ENCODE peak calls at places on chromosome 22, in eight cellular contexts. H is prostate gland, W is mesendoderm, V is lung, C is mucosa of descending colon, K is stomach, M is H9, N is psoas muscle. Q is an unnamed sample. For H3K4me1, the result is how much of the 10 kb centered on the place peaks cover.

GRCh38 chr22:45425531-45426265 is 12.2 kb downstream of the RIBC2 start:
- DNase-seq in C (no peak), W (no peak), K (no peak), M (no peak), N (peak), H (no peak), V (no peak), Q (no peak)

GRCh38 chr22:50536231-50536630 is 6.4 kb upstream of the TYMP start:
- DNase-seq in K (no peak), N (no peak), C (no peak), V (no peak), M (no peak), W (no peak), H (no peak), Q (no peak)

GRCh38 chr22:28629420-28630184 is 50.0 kb downstream of the TTC28 start:
- DNase-seq in H (no peak), V (no peak), N (no peak), C (no peak), M (no peak), W (peak), K (no peak), Q (peak)

GRCh38 chr22:47592791-47593190 is 830.3 kb downstream of the TBC1D22A start:
- DNase-seq in H (no peak), K (peak), W (no peak), N (peak), V (no peak), M (no peak), C (no peak), Q (no peak)

GRCh38 chr22:37943471-37944198 is 9.8 kb downstream of the C22orf23 start:
- DNase-seq in H (peak), K (no peak), C (no peak), M (no peak), V (no peak), N (no peak), W (no peak), Q (no peak)

GRCh38 chr22:45284705-45285305 is at the start of gene UPK3A:
- DNase-seq in M (peak), W (peak), C (peak), H (peak), N (peak), V (peak), K (peak), Q (peak)

GRCh38 chr22:23626286-23626975 is 5.7 kb downstream of the DRICH1 start:
- DNase-seq in M (no peak), V (no peak), K (no peak), W (no peak), C (no peak), H (no peak), N (no peak), Q (no peak)

GRCh38 chr22:46084943-46085830 is 65.1 kb upstream of the PPARA start:
- DNase-seq in K (peak), N (peak), M (no peak), V (peak), C (peak), W (no peak), H (peak), Q (no peak)

GRCh38 chr22:46065733-46066454 is 84.4 kb upstream of the PPARA start:
- DNase-seq in C (no peak), H (no peak), K (no peak), V (no peak), N (no peak), M (no peak), W (no peak), Q (no peak)

GRCh38 chr22:41524283-41524682 is 20.0 kb downstream of the POLR3H start:
- DNase-seq in C (peak), N (peak), M (no peak), H (peak), V (peak), W (no peak), K (peak), Q (no peak)

GRCh38 chr22:48653306-48653705 is 1174.4 kb downstream of the BRD1 start:
- DNase-seq in K (no peak), V (no peak), C (no peak), M (no peak), N (no peak), H (no peak), W (no peak), Q (no peak)

GRCh38 chr22:27468712-27469111 is 332.8 kb downstream of the MN1 start:
- DNase-seq in N (no peak), W (no peak), C (no peak), H (no peak), M (no peak), V (no peak), K (no peak), Q (no peak)

GRCh38 chr22:17638182-17638431 is 450 bp upstream of the BCL2L13 start:
- DNase-seq in N (no peak), H (peak), C (no peak), V (no peak), K (no peak), M (no peak), W (no peak), Q (peak)

GRCh38 chr22:22943521-22944267 is 56.1 kb downstream of the IGLL5 start:
- DNase-seq in M (peak), N (no peak), H (no peak), V (no peak), C (no peak), W (no peak), K (peak), Q (no peak)

GRCh38 chr22:24450600-24450999 is 23.2 kb downstream of the ADORA2A start:
- DNase-seq in K (no peak), M (no peak), H (no peak), C (no peak), V (no peak), N (no peak), W (peak), Q (no peak)

GRCh38 chr22:30196141-30196866 is 50.3 kb downstream of the LIF start:
- DNase-seq in W (peak), H (peak), K (peak), V (peak), M (peak), N (peak), C (peak), Q (peak)

GRCh38 chr22:28711820-28712777 is 29.5 kb downstream of the CHEK2 start:
- DNase-seq in V (no peak), K (no peak), C (no peak), W (peak), H (no peak), M (no peak), N (no peak), Q (peak)

GRCh38 chr22:24977370-24978230 is 25.1 kb downstream of the KIAA1671 start:
- DNase-seq in W (peak), H (peak), M (no peak), C (peak), N (peak), K (no peak), V (no peak), Q (no peak)

GRCh38 chr22:48605856-48606255 is 1221.8 kb downstream of the BRD1 start:
- DNase-seq in V (no peak), N (no peak), M (no peak), K (no peak), H (no peak), W (peak), C (no peak), Q (peak)

GRCh38 chr22:34105461-34106062 is 185.3 kb upstream of the LARGE1 start:
- DNase-seq in H (peak), N (peak), C (peak), M (peak), W (peak), V (peak), K (peak), Q (peak)

GRCh38 chr22:35746946-35747703 is 29.5 kb downstream of the APOL5 start:
- DNase-seq in W (no peak), C (no peak), N (no peak), M (no peak), H (no peak), K (no peak), V (no peak), Q (no peak)

GRCh38 chr22:36860017-36860416 is 789 bp upstream of the NCF4 start:
- DNase-seq in V (no peak), N (no peak), K (no peak), C (no peak), M (no peak), W (no peak), H (peak), Q (no peak)

GRCh38 chr22:44530106-44530505 is 32.1 kb upstream of the RTL6 start:
- DNase-seq in V (no peak), K (no peak), H (no peak), C (no peak), M (peak), N (no peak), W (no peak), Q (no peak)

GRCh38 chr22:37163618-37164534 is 14.2 kb upstream of the IL2RB start:
- DNase-seq in N (peak), W (no peak), K (no peak), C (no peak), M (no peak), H (no peak), V (no peak), Q (no peak)

GRCh38 chr22:38841211-38841610 is 2.6 kb downstream of the NPTXR start:
- DNase-seq in N (no peak), H (peak), M (no peak), V (no peak), K (peak), W (no peak), C (no peak), Q (no peak)

GRCh38 chr22:47090591-47091240 is 328.3 kb downstream of the TBC1D22A start:
- DNase-seq in H (no peak), V (no peak), K (no peak), M (peak), C (no peak), N (no peak), W (peak), Q (no peak)

GRCh38 chr22:36419177-36419911 is 31.6 kb upstream of the MYH9 start:
- DNase-seq in H (no peak), K (no peak), N (no peak), M (no peak), C (peak), W (peak), V (peak), Q (no peak)

GRCh38 chr22:50314455-50315288 is 7.2 kb upstream of the PLXNB2 start:
- DNase-seq in C (peak), H (no peak), W (no peak), V (peak), N (no peak), K (peak), M (peak), Q (no peak)

GRCh38 chr22:43992331-43992821 is 31.7 kb upstream of the PARVB start:
- DNase-seq in K (no peak), C (no peak), N (no peak), M (no peak), V (no peak), W (no peak), H (no peak), Q (no peak)

GRCh38 chr22:35561796-35562526 is 21.3 kb downstream of the RASD2 start:
- DNase-seq in K (no peak), M (peak), C (no peak), H (no peak), W (peak), N (no peak), V (no peak), Q (peak)

GRCh38 chr22:19174106-19175025 is 4.2 kb downstream of the SLC25A1 start:
- DNase-seq in W (peak), N (peak), C (no peak), V (no peak), K (no peak), H (no peak), M (peak), Q (no peak)

GRCh38 chr22:30841264-30841663 is 127.3 kb downstream of the MORC2 start:
- DNase-seq in V (no peak), W (no peak), K (no peak), M (no peak), N (no peak), C (no peak), H (no peak), Q (no peak)

GRCh38 chr22:18023509-18024275 is 669 bp downstream of the MICAL3 start:
- DNase-seq in H (peak), N (peak), K (peak), W (peak), V (peak), C (peak), M (peak), Q (peak)

DNA sequence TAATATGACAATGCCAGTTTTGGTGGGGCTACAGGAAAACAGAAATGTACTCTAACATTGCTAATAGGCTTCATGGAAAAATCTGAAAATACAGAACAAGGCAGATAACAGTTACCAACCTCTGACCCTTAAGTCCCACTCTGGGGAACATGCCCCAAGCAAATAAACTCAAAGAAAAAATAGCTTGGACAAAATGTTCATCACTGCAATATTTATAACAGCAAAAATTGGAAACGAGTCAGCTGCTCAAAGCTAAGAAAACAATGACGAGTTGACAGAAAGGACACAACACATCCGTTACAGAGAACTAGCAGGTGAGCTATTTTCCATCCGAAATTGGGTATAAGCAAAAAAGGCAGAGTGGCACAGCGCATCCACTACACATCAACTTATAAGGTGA is 70.5 kb downstream of the PACSIN2 start:
- DNase-seq in C (no peak), H (no peak), W (no peak), N (no peak), K (no peak), M (no peak), V (no peak), Q (no peak)
- H3K4me1 ChIP-seq in C (under half), H (under half), W (under half), N (half or more), K (under half), M (under half), V (half or more), Q (half or more)

GRCh38 chr22:32409977-32410376 is 2.1 kb downstream of the RTCB start:
- DNase-seq in H (no peak), N (no peak), C (peak), K (no peak), W (no peak), V (no peak), M (no peak), Q (no peak)
- H3K4me1 ChIP-seq in H (under half), N (under half), C (under half), K (under half), W (under half), V (under half), M (under half), Q (under half)

GRCh38 chr22:42686756-42687491 is 33.7 kb downstream of the A4GALT start:
- DNase-seq in C (no peak), N (no peak), H (no peak), V (no peak), W (no peak), M (no peak), K (no peak), Q (no peak)
- H3K4me1 ChIP-seq in C (under half), N (half or more), H (under half), V (under half), W (under half), M (under half), K (half or more), Q (under half)

DNA sequence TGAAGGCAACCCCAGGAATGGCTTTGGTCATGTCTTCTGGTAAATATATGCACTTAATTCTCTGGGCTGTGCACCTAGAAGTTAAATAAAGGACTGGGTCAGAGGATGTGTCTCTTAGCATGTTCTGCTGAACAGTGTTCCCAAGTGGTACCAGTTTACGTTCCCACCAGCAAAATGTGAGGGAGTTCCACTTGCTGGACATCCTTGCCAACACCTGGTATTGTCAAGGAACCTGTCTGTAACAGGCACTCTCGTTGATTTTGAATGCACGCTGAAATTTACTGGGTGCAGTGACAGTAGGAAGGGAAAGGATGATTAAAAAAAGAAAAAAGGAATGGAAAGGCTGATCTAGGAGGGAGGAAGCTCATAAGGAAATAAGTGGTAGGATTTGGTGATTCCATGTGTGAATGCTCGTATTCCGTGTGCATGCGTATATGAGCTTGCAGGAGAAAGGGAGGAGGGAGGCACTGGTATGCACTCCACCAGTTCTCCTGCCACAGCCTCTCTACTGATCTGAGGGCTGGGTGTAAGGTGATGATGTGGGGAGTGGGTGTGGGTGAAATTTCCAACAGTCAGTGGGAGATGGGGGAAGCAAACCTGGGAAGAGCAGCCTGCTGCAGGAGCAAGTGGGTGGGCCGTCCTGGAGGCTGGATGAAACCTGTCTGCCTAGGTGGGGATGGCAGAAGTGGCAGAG is 14.9 kb downstream of the MED15 start:
- DNase-seq in K (no peak), W (no peak), M (no peak), N (no peak), H (no peak), C (no peak), V (no peak), Q (no peak)
- H3K4me1 ChIP-seq in K (under half), W (under half), M (under half), N (under half), H (under half), C (under half), V (under half), Q (half or more)

Q was measured in A549.